ENCODE peak calls at places on chromosomes 7 and 10, in six cellular contexts. Q is bronchial epithelial cell, W is psoas muscle, A is Panc1, S is HEK293T, B is NCI-H146. Y is an unnamed sample.

GRCh38 chr7:380724-381210 is 90.8 kb downstream of the FOXL3 start:
- DNase-seq in Q (no peak), W (peak; percentile 15), A (no peak), S (no peak), B (no peak), Y (no peak)

GRCh38 chr7:986766-987722 is 4.1 kb downstream of the CYP2W1 start:
- DNase-seq in Q (no peak), W (no peak), A (no peak), S (no peak), B (no peak), Y (no peak)

GRCh38 chr10:28111712-28112111 is 112.8 kb upstream of the ODAD2 start:
- DNase-seq in Q (no peak), W (no peak), A (no peak), S (no peak), B (no peak), Y (no peak)

GRCh38 chr7:131557521-131558385 is 1.3 kb upstream of the PODXL start:
- DNase-seq in Q (no peak), W (no peak), A (no peak), S (peak; percentile 36), B (no peak), Y (no peak)

GRCh38 chr10:62384447-62385081 is 10.4 kb downstream of the ZNF365 start:
- DNase-seq in Q (peak; percentile 64), W (no peak), A (no peak), S (no peak), B (no peak), Y (no peak)

GRCh38 chr10:131420867-131421266 is 109.3 kb upstream of the TCERG1L start:
- DNase-seq in Q (no peak), W (no peak), A (no peak), S (no peak), B (no peak), Y (no peak)

GRCh38 chr7:94584113-94584512 is 71.8 kb downstream of the SGCE start:
- DNase-seq in Q (peak; percentile 20), W (no peak), A (no peak), S (no peak), B (no peak), Y (no peak)

GRCh38 chr7:123674399-123675091 is 18.9 kb downstream of the LMOD2 start:
- DNase-seq in Q (peak; percentile 94), W (no peak), A (no peak), S (no peak), B (no peak), Y (peak; percentile 40)

GRCh38 chr10:89163265-89163995 is 43.7 kb downstream of the CH25H start:
- DNase-seq in Q (peak; percentile 84), W (peak; percentile 46), A (no peak), S (no peak), B (no peak), Y (peak; percentile 68)

GRCh38 chr10:124719213-124719851 is 24.8 kb downstream of the FAM53B start:
- DNase-seq in Q (peak; percentile 82), W (peak; percentile 75), A (no peak), S (no peak), B (no peak), Y (peak; percentile 56)

GRCh38 chr7:139844779-139845442 is 15.8 kb downstream of the TBXAS1 start:
- DNase-seq in Q (no peak), W (no peak), A (no peak), S (no peak), B (no peak), Y (no peak)

GRCh38 chr7:44066494-44067063 is 1.2 kb upstream of the PGAM2 start:
- DNase-seq in Q (no peak), W (peak; percentile 51), A (no peak), S (no peak), B (no peak), Y (no peak)

GRCh38 chr10:118439824-118440223 is 97.7 kb upstream of the FAM204A start:
- DNase-seq in Q (no peak), W (no peak), A (no peak), S (no peak), B (no peak), Y (no peak)

GRCh38 chr10:94361161-94361794 is 1.5 kb downstream of the NOC3L start:
- DNase-seq in Q (peak; percentile 37), W (no peak), A (no peak), S (no peak), B (no peak), Y (peak; percentile 8)

GRCh38 chr7:81623251-81623855 is 146.5 kb downstream of the HGF start:
- DNase-seq in Q (peak; percentile 90), W (no peak), A (no peak), S (no peak), B (no peak), Y (no peak)

GRCh38 chr10:129525408-129525807 is 58.4 kb downstream of the MGMT start:
- DNase-seq in Q (no peak), W (peak; percentile 42), A (no peak), S (no peak), B (no peak), Y (no peak)

GRCh38 chr10:6504296-6504695 is 75.8 kb downstream of the PRKCQ start:
- DNase-seq in Q (no peak), W (no peak), A (no peak), S (no peak), B (no peak), Y (no peak)

GRCh38 chr10:80552151-80552646 is 14.5 kb downstream of the SH2D4B start:
- DNase-seq in Q (no peak), W (no peak), A (no peak), S (peak; percentile 20), B (peak; percentile 96), Y (no peak)

GRCh38 chr10:31921031-31921430 is 7.6 kb downstream of the ARHGAP12 start:
- DNase-seq in Q (no peak), W (no peak), A (no peak), S (no peak), B (no peak), Y (no peak)

GRCh38 chr10:84902549-84902948 is 574.2 kb downstream of the CCSER2 start:
- DNase-seq in Q (no peak), W (no peak), A (no peak), S (no peak), B (no peak), Y (no peak)

GRCh38 chr7:3464900-3465622 is 164.0 kb downstream of the SDK1 start:
- DNase-seq in Q (no peak), W (no peak), A (no peak), S (no peak), B (no peak), Y (no peak)